ENCODE peak calls at places on chromosomes 12 and 14, in six cellular contexts. C is neural crest cell, F is hepatocyte, A is EH, S is left lung, L is ELR. E is an unnamed sample.

GRCh38 chr12:91811481-91812287 is 334.0 kb downstream of the BTG1 start:
- DNase-seq in C (peak), F (peak), A (peak), S (peak), L (peak), E (peak)

GRCh38 chr12:108701779-108702435 is 29.4 kb downstream of the CORO1C start:
- DNase-seq in C (no peak), F (peak), A (no peak), S (no peak), L (no peak), E (peak)

GRCh38 chr14:20655851-20656250 is 14.4 kb upstream of the OR6S1 start:
- DNase-seq in C (no peak), F (no peak), A (no peak), S (no peak), L (no peak), E (no peak)

GRCh38 chr12:129607293-129607692 is 296.5 kb downstream of the TMEM132D start:
- DNase-seq in C (peak), F (peak), A (no peak), S (no peak), L (no peak), E (peak)

GRCh38 chr12:117080707-117081141 is 18.5 kb downstream of the TESC start:
- DNase-seq in C (no peak), F (no peak), A (no peak), S (peak), L (no peak), E (no peak)

GRCh38 chr12:108641446-108642268 is 8.0 kb upstream of the SELPLG start:
- DNase-seq in C (no peak), F (no peak), A (peak), S (no peak), L (no peak), E (no peak)

GRCh38 chr14:34219661-34220060 is 242.4 kb downstream of the SPTSSA start:
- DNase-seq in C (no peak), F (no peak), A (no peak), S (no peak), L (no peak), E (no peak)

GRCh38 chr12:127162307-127162706 is 1104.7 kb upstream of the TMEM132C start:
- DNase-seq in C (no peak), F (no peak), A (peak), S (no peak), L (peak), E (no peak)

GRCh38 chr12:13133886-13134285 is 30.4 kb upstream of the GSG1 start:
- DNase-seq in C (no peak), F (no peak), A (no peak), S (no peak), L (no peak), E (no peak)

GRCh38 chr12:116346751-116347150 is 69.3 kb upstream of the MED13L start:
- DNase-seq in C (no peak), F (peak), A (peak), S (no peak), L (peak), E (peak)

GRCh38 chr12:109914461-109914860 is 14.4 kb downstream of the TCHP start:
- DNase-seq in C (no peak), F (no peak), A (no peak), S (no peak), L (no peak), E (no peak)

GRCh38 chr12:110281549-110282342 is 699 bp downstream of the ATP2A2 start:
- DNase-seq in C (peak), F (peak), A (peak), S (peak), L (peak), E (peak)

GRCh38 chr12:27333311-27334009 is 824 bp downstream of the BMAL2 start:
- DNase-seq in C (peak), F (peak), A (peak), S (peak), L (peak), E (no peak)

GRCh38 chr14:22131749-22132476 is 457.1 kb downstream of the DAD1 start:
- DNase-seq in C (peak), F (no peak), A (no peak), S (no peak), L (peak), E (peak)

GRCh38 chr12:69108024-69108423 is 131.3 kb upstream of the CPSF6 start:
- DNase-seq in C (no peak), F (no peak), A (peak), S (no peak), L (no peak), E (peak)

GRCh38 chr14:102323102-102323501 is 3.6 kb downstream of the ZNF839 start:
- DNase-seq in C (no peak), F (peak), A (peak), S (no peak), L (peak), E (peak)

GRCh38 chr12:56720696-56721615 is 4.1 kb downstream of the NACA start:
- DNase-seq in C (no peak), F (no peak), A (no peak), S (no peak), L (no peak), E (no peak)

GRCh38 chr14:92886337-92886736 is 36.6 kb upstream of the CHGA start:
- DNase-seq in C (no peak), F (no peak), A (no peak), S (no peak), L (no peak), E (no peak)

GRCh38 chr12:64385468-64385867 is 5.1 kb downstream of the C12orf56 start:
- DNase-seq in C (no peak), F (no peak), A (peak), S (no peak), L (peak), E (no peak)

GRCh38 chr12:14260011-14260993 is 105.2 kb upstream of the ATF7IP start:
- DNase-seq in C (peak), F (peak), A (peak), S (peak), L (peak), E (peak)

GRCh38 chr12:88052686-88053085 is 23.5 kb upstream of the C12orf50 start:
- DNase-seq in C (peak), F (peak), A (peak), S (no peak), L (peak), E (peak)

GRCh38 chr14:72599579-72600470 is 294.1 kb downstream of the DPF3 start:
- DNase-seq in C (no peak), F (no peak), A (no peak), S (no peak), L (no peak), E (no peak)

GRCh38 chr12:53791735-53792326 is 40.1 kb upstream of the CISTR start:
- DNase-seq in C (peak), F (peak), A (peak), S (no peak), L (peak), E (no peak)

GRCh38 chr12:4151362-4152121 is 122.0 kb upstream of the CCND2 start:
- DNase-seq in C (no peak), F (no peak), A (no peak), S (no peak), L (no peak), E (no peak)

GRCh38 chr12:131736807-131737484 is 26.1 kb downstream of the SFSWAP start:
- DNase-seq in C (no peak), F (peak), A (peak), S (peak), L (peak), E (peak)

GRCh38 chr14:52992236-52992635 is 41.4 kb upstream of the FERMT2 start:
- DNase-seq in C (no peak), F (no peak), A (no peak), S (no peak), L (no peak), E (peak)

GRCh38 chr12:62903151-62903550 is 31.8 kb downstream of the PPM1H start:
- DNase-seq in C (no peak), F (no peak), A (peak), S (no peak), L (no peak), E (no peak)

GRCh38 chr12:24913953-24914352 is 34.9 kb downstream of the BCAT1 start:
- DNase-seq in C (no peak), F (no peak), A (no peak), S (no peak), L (no peak), E (no peak)

GRCh38 chr12:132482771-132483170 is 7.2 kb upstream of the FBRSL1 start:
- DNase-seq in C (no peak), F (no peak), A (no peak), S (peak), L (no peak), E (no peak)

GRCh38 chr12:450438-450837 is 9.3 kb upstream of the B4GALNT3 start:
- DNase-seq in C (no peak), F (peak), A (no peak), S (no peak), L (no peak), E (no peak)

E was measured in fibroblast of pulmonary artery.